ENCODE peak calls at places on chromosomes 3 and 15, in six cellular contexts. Z, L, W, H, J and D are unnamed samples.

GRCh38 chr3:107421170-107421792 is 44.0 kb downstream of the CCDC54 start:
- DNase-seq in Z (peak), L (peak), W (no peak), H (peak), J (peak), D (peak)

GRCh38 chr3:114435733-114436132 is 141.9 kb downstream of the TIGIT start:
- DNase-seq in Z (no peak), L (no peak), W (no peak), H (no peak), J (no peak), D (no peak)

GRCh38 chr3:18679226-18679625 is 254.1 kb upstream of the SATB1 start:
- DNase-seq in Z (no peak), L (no peak), W (no peak), H (no peak), J (no peak), D (no peak)

GRCh38 chr3:66933233-66933632 is 64.9 kb upstream of the KBTBD8 start:
- DNase-seq in Z (no peak), L (no peak), W (no peak), H (no peak), J (no peak), D (no peak)

GRCh38 chr15:100780208-100780800 is 99.3 kb upstream of the ALDH1A3 start:
- DNase-seq in Z (no peak), L (no peak), W (no peak), H (no peak), J (no peak), D (no peak)

GRCh38 chr15:31801152-31801551 is 229.2 kb upstream of the CHRNA7 start:
- DNase-seq in Z (no peak), L (no peak), W (no peak), H (no peak), J (no peak), D (no peak)

GRCh38 chr3:45644063-45644462 is 45.1 kb upstream of the SACM1L start:
- DNase-seq in Z (no peak), L (peak), W (no peak), H (peak), J (no peak), D (peak)

GRCh38 chr3:83902842-83903241 is 1055.9 kb upstream of the CADM2 start:
- DNase-seq in Z (no peak), L (no peak), W (no peak), H (no peak), J (no peak), D (no peak)